ENCODE peak calls at places on chromosomes 6 and 20, in ten cellular contexts. B is CD8-positive, alpha-beta T cell; A is B cell; E is H1; C is brain microvascular endothelial cell; F is Calu3; P is heart right ventricle; M is PC-3; R is fibroblast of lung; X is psoas muscle. U is an unnamed sample.

GRCh38 chr20:15673206-15673605 is 900.0 kb downstream of the KIF16B start:
- DNase-seq in F (no peak), E (no peak), B (no peak), R (peak; percentile 52), P (no peak), X (no peak), A (no peak), M (peak; percentile 96), C (peak; percentile 12), U (no peak)

GRCh38 chr6:127582777-127583462 is 5.9 kb downstream of the C6orf58 start:
- DNase-seq in A (no peak), F (no peak), R (peak; percentile 80), X (no peak), M (peak; percentile 91), C (peak; percentile 75), E (no peak), P (no peak), B (no peak), U (no peak)

GRCh38 chr6:167485186-167485978 is 160.5 kb downstream of the TTLL2 start:
- DNase-seq in X (no peak), M (peak; percentile 11), P (no peak), C (peak; percentile 35), R (peak; percentile 0), E (no peak), A (peak; percentile 12), B (no peak), F (peak; percentile 32), U (no peak)

GRCh38 chr6:41674231-41675000 is 36.1 kb downstream of the MDFI start:
- DNase-seq in C (no peak), R (no peak), B (no peak), F (no peak), M (no peak), E (no peak), A (no peak), P (no peak), X (no peak), U (no peak)

GRCh38 chr6:141443032-141443431 is 689.7 kb upstream of the GJE1 start:
- DNase-seq in F (no peak), A (no peak), E (no peak), M (no peak), R (no peak), C (no peak), B (no peak), X (no peak), P (no peak), U (no peak)

GRCh38 chr6:162195441-162195840 is 532.1 kb downstream of the PRKN start:
- DNase-seq in M (no peak), X (no peak), A (no peak), R (no peak), P (no peak), B (no peak), F (no peak), C (no peak), E (no peak), U (no peak)

GRCh38 chr6:170160031-170160627 is 130.7 kb downstream of the DLL1 start:
- DNase-seq in B (no peak), P (no peak), R (no peak), X (no peak), E (no peak), A (no peak), F (no peak), M (no peak), C (no peak), U (no peak)

GRCh38 chr6:34887753-34888440 is at the start of gene TAF11:
- DNase-seq in A (peak; percentile 92), X (peak; percentile 94), F (peak; percentile 97), P (peak; percentile 92), M (peak; percentile 97), E (peak; percentile 73), C (peak; percentile 93), R (peak; percentile 96), B (peak; percentile 84), U (peak; percentile 87)

GRCh38 chr6:124970243-124970642 is 8.0 kb downstream of the RNF217 start:
- DNase-seq in F (no peak), C (no peak), P (no peak), E (no peak), X (no peak), M (no peak), A (no peak), B (no peak), R (peak; percentile 37), U (no peak)

GRCh38 chr6:89599727-89600126 is 38.8 kb downstream of the LYRM2 start:
- DNase-seq in B (no peak), P (no peak), X (no peak), F (no peak), A (no peak), C (no peak), E (no peak), M (no peak), R (no peak), U (no peak)

GRCh38 chr20:25062841-25063240 is 4.9 kb upstream of the ACSS1 start:
- DNase-seq in B (no peak), R (no peak), C (no peak), F (no peak), A (no peak), E (no peak), P (no peak), M (no peak), X (no peak), U (no peak)

GRCh38 chr6:2546941-2547716 is 203.6 kb downstream of the MYLK4 start:
- DNase-seq in E (no peak), X (no peak), B (no peak), R (peak; percentile 35), F (no peak), A (no peak), C (no peak), M (no peak), P (no peak), U (no peak)

GRCh38 chr6:30894381-30894780 is 10.1 kb downstream of the DDR1 start:
- DNase-seq in F (no peak), X (no peak), P (no peak), R (no peak), C (no peak), E (no peak), M (no peak), A (no peak), B (no peak), U (peak; percentile 8)

GRCh38 chr6:30893666-30894065 is 9.3 kb downstream of the DDR1 start:
- DNase-seq in C (no peak), A (no peak), M (no peak), R (no peak), P (no peak), F (no peak), B (no peak), E (no peak), X (no peak), U (no peak)

GRCh38 chr6:30891816-30892553 is 7.7 kb downstream of the DDR1 start:
- DNase-seq in F (no peak), C (no peak), M (no peak), X (no peak), A (no peak), E (no peak), P (no peak), B (no peak), R (no peak), U (no peak)

GRCh38 chr6:30891450-30891723 is 7.1 kb downstream of the DDR1 start:
- DNase-seq in M (no peak), R (no peak), F (no peak), X (no peak), E (no peak), P (no peak), A (no peak), C (no peak), B (no peak), U (no peak)

GRCh38 chr6:30893001-30893591 is 8.8 kb downstream of the DDR1 start:
- DNase-seq in C (no peak), F (no peak), B (no peak), M (no peak), X (no peak), P (no peak), E (no peak), A (no peak), R (no peak), U (no peak)
- TF ChIP-seq CTCF in C (peak; percentile 52), F (peak; percentile 47), B (no peak), M (peak; percentile 42), X (no peak), P (no peak), E (no peak), A (no peak), R (peak; percentile 17), U (no peak)

GRCh38 chr20:63828951-63829350 is 2.1 kb downstream of the ZBTB46 start:
- DNase-seq in R (no peak), C (no peak), M (no peak), P (no peak), X (no peak), B (no peak), E (no peak), F (no peak), A (no peak), U (no peak)
- TF ChIP-seq CTCF in R (no peak), C (peak; percentile 10), M (no peak), P (peak; percentile 21), X (no peak), B (no peak), E (peak; percentile 23), F (no peak), A (no peak), U (no peak)

DNA sequence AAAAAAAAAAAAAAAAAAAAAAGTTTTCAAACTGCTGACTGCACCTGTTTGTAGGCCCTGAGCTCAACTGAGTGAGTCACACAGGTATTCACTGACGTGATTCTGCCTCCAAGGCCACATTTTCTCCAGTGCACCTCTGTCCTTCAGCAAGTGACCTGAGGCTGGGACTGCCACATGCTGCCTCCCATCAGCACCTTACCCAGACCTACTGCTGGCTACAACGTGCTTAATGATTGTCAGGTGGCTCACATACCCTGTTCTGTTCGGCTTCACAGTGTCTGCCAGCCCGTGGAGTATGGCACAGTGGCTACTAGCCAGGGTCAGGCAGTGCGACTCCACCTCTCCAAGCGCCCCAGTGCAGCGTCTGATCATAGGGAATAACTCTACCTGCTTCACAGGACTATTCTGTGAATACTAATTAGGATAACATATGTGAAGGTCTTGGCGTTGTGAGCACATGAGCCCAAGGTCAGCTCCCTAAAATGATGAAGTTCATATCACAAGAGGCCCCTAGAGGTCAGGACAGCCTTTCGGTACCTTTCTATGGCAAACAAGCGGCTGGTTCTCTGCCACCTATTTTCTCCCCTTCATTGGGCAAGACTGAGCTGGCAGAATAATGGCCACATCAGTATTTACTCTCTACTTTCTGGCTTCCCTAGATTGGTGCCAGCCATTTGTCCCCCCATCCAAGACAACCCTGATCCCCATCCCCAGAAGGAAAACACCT is 28.1 kb downstream of the RIPOR3 start:
- DNase-seq in F (peak; percentile 79), R (no peak), M (peak; percentile 83), E (no peak), A (no peak), B (no peak), X (no peak), C (no peak), P (no peak), U (no peak)
- TF ChIP-seq CTCF in F (peak; percentile 63), R (no peak), M (peak; percentile 59), E (no peak), A (no peak), B (no peak), X (no peak), C (no peak), P (peak; percentile 43), U (no peak)

DNA sequence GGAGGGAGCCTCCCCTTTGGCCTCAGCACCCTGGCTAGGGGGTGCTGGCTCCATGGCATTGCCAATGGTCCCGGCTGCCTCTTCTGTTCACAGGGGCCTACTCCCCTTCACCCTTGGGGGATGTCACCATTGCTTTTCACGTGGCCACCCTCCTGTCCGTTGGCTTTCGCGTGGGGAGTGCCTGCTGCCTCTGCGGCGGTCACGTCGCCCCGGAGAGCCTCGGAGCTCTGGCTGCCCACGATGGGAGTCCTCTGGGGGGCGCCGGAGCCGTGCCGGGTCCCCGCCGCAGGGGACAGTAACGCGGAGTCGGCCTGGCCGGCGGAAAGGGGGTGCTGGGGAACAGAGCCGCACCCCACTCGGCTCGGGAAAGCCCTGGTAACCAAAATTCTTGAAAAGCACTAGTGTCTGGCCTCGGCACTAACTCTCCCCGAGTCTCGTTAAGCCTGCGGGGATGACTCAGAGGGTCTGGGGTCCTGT is 661 bp upstream of the HEBP2 start:
- DNase-seq in M (no peak), A (peak; percentile 57), P (peak; percentile 60), F (peak; percentile 39), C (no peak), B (peak; percentile 18), R (peak; percentile 20), E (no peak), X (peak; percentile 57), U (peak; percentile 74)
- TF ChIP-seq CTCF in M (peak; percentile 34), A (no peak), P (peak; percentile 43), F (no peak), C (peak; percentile 45), B (no peak), R (peak; percentile 14), E (no peak), X (peak; percentile 26), U (peak; percentile 13)